ENCODE peak calls at places on chromosome 9, in five cellular contexts. E is SK-N-SH, F is HCT116, N is H1, B is endothelial cell of umbilical vein. P is an unnamed sample.

GRCh38 chr9:98203153-98203552 is 10.7 kb upstream of the CORO2A start:
- DNase-seq in E (no peak), F (no peak), N (no peak), B (no peak), P (no peak)

GRCh38 chr9:4144869-4145268 is 155.0 kb downstream of the GLIS3 start:
- DNase-seq in E (no peak), F (no peak), N (no peak), B (no peak), P (no peak)

GRCh38 chr9:123406691-123407536 is 50.9 kb downstream of the CRB2 start:
- DNase-seq in E (peak; percentile 67), F (no peak), N (no peak), B (no peak), P (no peak)

GRCh38 chr9:91101598-91102168 is 260.0 kb downstream of the AUH start:
- DNase-seq in E (no peak), F (no peak), N (no peak), B (no peak), P (no peak)

GRCh38 chr9:100028201-100028784 is 70.5 kb downstream of the ERP44 start:
- DNase-seq in E (peak; percentile 65), F (peak; percentile 60), N (peak; percentile 38), B (peak; percentile 87), P (peak; percentile 81)

GRCh38 chr9:70229026-70229425 is 29.8 kb upstream of the SMC5 start:
- DNase-seq in E (no peak), F (no peak), N (no peak), B (no peak), P (no peak)

GRCh38 chr9:95763006-95763405 is 112.5 kb upstream of the ERCC6L2 start:
- DNase-seq in E (no peak), F (no peak), N (no peak), B (no peak), P (no peak)

GRCh38 chr9:71485306-71485705 is 283.0 kb downstream of the CEMIP2 start:
- DNase-seq in E (no peak), F (no peak), N (no peak), B (no peak), P (no peak)

GRCh38 chr9:100352201-100352726 is 478 bp downstream of the TEX10 start:
- DNase-seq in E (no peak), F (no peak), N (no peak), B (peak; percentile 35), P (peak; percentile 61)

GRCh38 chr9:127588740-127589506 is 23.2 kb upstream of the STXBP1 start:
- DNase-seq in E (no peak), F (no peak), N (no peak), B (peak; percentile 31), P (no peak)

GRCh38 chr9:26687421-26687820 is 205.2 kb downstream of the CAAP1 start:
- DNase-seq in E (no peak), F (no peak), N (no peak), B (peak; percentile 4), P (no peak)

GRCh38 chr9:26682796-26683496 is 209.7 kb downstream of the CAAP1 start:
- DNase-seq in E (no peak), F (no peak), N (no peak), B (no peak), P (no peak)

GRCh38 chr9:26689041-26689440 is 203.6 kb downstream of the CAAP1 start:
- DNase-seq in E (no peak), F (no peak), N (no peak), B (no peak), P (no peak)

GRCh38 chr9:26684029-26684428 is 208.6 kb downstream of the CAAP1 start:
- DNase-seq in E (peak; percentile 57), F (no peak), N (no peak), B (no peak), P (no peak)

GRCh38 chr9:26685857-26686256 is 206.7 kb downstream of the CAAP1 start:
- DNase-seq in E (no peak), F (no peak), N (no peak), B (no peak), P (no peak)
- TF ChIP-seq MAX in E (no peak), F (no peak), N (no peak), B (no peak), P (no peak)

DNA sequence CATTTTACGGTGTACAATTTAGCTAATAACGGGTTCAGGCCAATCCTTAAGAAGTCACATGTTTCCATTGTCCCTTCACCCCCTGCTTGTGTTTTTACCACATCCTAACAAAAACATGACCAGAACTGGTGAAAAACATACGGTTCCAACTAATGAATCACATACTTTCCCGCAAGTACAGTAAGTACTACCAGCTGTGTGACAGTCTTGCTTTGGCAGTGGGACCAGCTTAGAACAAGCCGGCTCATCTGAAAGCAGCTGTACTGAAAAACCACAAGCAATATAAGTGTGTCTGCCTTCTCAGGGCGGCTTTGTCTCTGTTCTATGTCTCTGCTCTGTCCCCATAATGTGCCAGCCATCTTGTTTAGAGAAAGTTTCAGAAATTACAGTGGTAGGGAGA is 242.5 kb downstream of the BNC2 start:
- DNase-seq in E (peak; percentile 33), F (no peak), N (no peak), B (peak; percentile 92), P (peak; percentile 11)
- H3K4me3 ChIP-seq in E (no peak overlapping the region), F (no peak overlapping the region), N (no peak overlapping the region), B (no peak overlapping the region), P (no peak overlapping the region)

DNA sequence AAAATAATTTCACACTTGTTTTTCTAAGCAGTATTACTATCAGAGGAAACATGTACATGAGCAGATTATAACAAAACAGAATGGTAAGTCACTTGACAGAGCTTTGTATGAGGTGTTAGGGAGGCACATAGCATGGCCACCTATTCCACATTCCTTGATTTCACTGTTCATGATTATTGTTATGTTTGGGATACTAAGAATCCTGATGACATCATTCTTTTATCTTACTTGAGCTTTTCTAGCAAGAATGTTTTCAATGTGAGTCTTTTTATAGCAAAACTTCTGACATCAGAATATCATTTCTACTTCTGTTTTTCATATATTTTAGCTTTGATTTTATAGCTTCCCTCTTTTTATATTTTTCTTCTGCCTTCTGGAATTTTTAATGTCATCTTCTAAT is 208.2 kb downstream of the DMRTA1 start:
- DNase-seq in E (no peak), F (no peak), N (no peak), B (no peak), P (no peak)
- TF ChIP-seq CTCF in E (no peak), F (no peak), N (no peak), B (no peak), P (no peak)

DNA sequence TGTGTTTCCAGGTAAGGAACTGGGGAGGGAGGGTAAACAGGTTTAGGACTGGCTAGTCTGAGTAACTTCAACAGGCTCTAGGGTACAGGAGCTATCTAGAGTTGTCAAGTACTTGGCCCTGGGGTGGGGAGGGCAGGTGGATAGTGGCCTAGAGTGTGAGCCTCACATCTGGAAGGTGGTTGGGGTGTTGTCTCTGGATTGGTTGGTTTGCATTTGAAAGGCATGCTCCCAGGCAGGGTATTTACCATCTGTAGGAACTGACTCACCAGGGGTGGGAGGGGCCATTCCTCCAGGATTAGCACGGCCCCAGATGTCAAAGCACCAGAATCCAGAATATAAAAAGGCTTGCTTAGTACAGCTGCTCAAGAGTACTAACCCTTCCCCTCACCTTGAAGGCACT is 193.3 kb downstream of the NTRK2 start:
- DNase-seq in E (no peak), F (no peak), N (peak; percentile 66), B (peak; percentile 90), P (no peak)
- TF ChIP-seq MAX in E (no peak), F (no peak), N (peak; percentile 91), B (no peak), P (no peak)